ENCODE peak calls at places on chromosomes 2 and 18, in seven cellular contexts. A, L, T, X, G, U and J are unnamed samples.

GRCh38 chr2:24105816-24106215 is 17.3 kb downstream of the PFN4 start:
- DNase-seq in A (no peak), L (no peak), T (no peak), X (no peak), G (no peak), U (no peak), J (no peak)

GRCh38 chr18:50590625-50591024 is 30.7 kb downstream of the MAPK4 start:
- DNase-seq in A (no peak), L (peak), T (no peak), X (no peak), G (no peak), U (no peak), J (no peak)

GRCh38 chr2:207144191-207144795 is 21.5 kb downstream of the KLF7 start:
- DNase-seq in A (no peak), L (no peak), T (no peak), X (no peak), G (no peak), U (peak), J (no peak)

GRCh38 chr2:150081775-150082517 is 405.5 kb downstream of the RND3 start:
- DNase-seq in A (no peak), L (no peak), T (no peak), X (no peak), G (no peak), U (no peak), J (no peak)

GRCh38 chr18:79570266-79571201 is 109.1 kb upstream of the CTDP1 start:
- DNase-seq in A (no peak), L (no peak), T (peak), X (peak), G (no peak), U (no peak), J (no peak)

GRCh38 chr2:108585446-108585845 is 51.2 kb downstream of the LIMS1 start:
- DNase-seq in A (peak), L (no peak), T (no peak), X (no peak), G (no peak), U (no peak), J (no peak)

GRCh38 chr2:239828192-239828972 is 196.8 kb downstream of the NDUFA10 start:
- DNase-seq in A (peak), L (no peak), T (no peak), X (no peak), G (no peak), U (no peak), J (no peak)

GRCh38 chr18:29449424-29449823 is 1272.5 kb upstream of the CDH2 start:
- DNase-seq in A (no peak), L (no peak), T (no peak), X (no peak), G (no peak), U (no peak), J (no peak)

GRCh38 chr2:106990307-106990706 is 104.3 kb upstream of the ST6GAL2 start:
- DNase-seq in A (no peak), L (no peak), T (no peak), X (peak), G (no peak), U (no peak), J (no peak)

GRCh38 chr18:45164551-45164950 is 450.7 kb upstream of the SLC14A2 start:
- DNase-seq in A (no peak), L (no peak), T (no peak), X (peak), G (no peak), U (no peak), J (no peak)

GRCh38 chr2:202072226-202072625 is 829 bp upstream of the KIAA2012 start:
- DNase-seq in A (no peak), L (no peak), T (no peak), X (no peak), G (no peak), U (no peak), J (no peak)

GRCh38 chr2:63060079-63060482 is 9.5 kb downstream of the OTX1 start:
- DNase-seq in A (no peak), L (no peak), T (no peak), X (no peak), G (no peak), U (no peak), J (no peak)

GRCh38 chr2:239671916-239672849 is 271.4 kb upstream of the HDAC4 start:
- DNase-seq in A (peak), L (no peak), T (no peak), X (no peak), G (no peak), U (no peak), J (no peak)

GRCh38 chr2:241692448-241692847 is 5.8 kb upstream of the DTYMK start:
- DNase-seq in A (no peak), L (no peak), T (no peak), X (peak), G (no peak), U (no peak), J (no peak)

GRCh38 chr18:43034683-43035500 is 80.6 kb downstream of the RIT2 start:
- DNase-seq in A (no peak), L (no peak), T (no peak), X (no peak), G (no peak), U (no peak), J (no peak)

GRCh38 chr2:107091163-107091864 is 205.3 kb upstream of the ST6GAL2 start:
- DNase-seq in A (no peak), L (no peak), T (no peak), X (no peak), G (no peak), U (no peak), J (no peak)

GRCh38 chr2:60317029-60317386 is 236.4 kb downstream of the BCL11A start:
- DNase-seq in A (peak), L (no peak), T (no peak), X (no peak), G (no peak), U (no peak), J (no peak)

GRCh38 chr2:224260605-224261004 is 141.3 kb downstream of the FAM124B start:
- DNase-seq in A (no peak), L (no peak), T (no peak), X (peak), G (no peak), U (no peak), J (no peak)

GRCh38 chr2:112887904-112888303 is 23.1 kb upstream of the IL37 start:
- DNase-seq in A (no peak), L (no peak), T (no peak), X (no peak), G (no peak), U (no peak), J (no peak)

GRCh38 chr2:136107238-136108033 is 10.5 kb downstream of the CXCR4 start:
- DNase-seq in A (no peak), L (no peak), T (no peak), X (no peak), G (no peak), U (no peak), J (no peak)

GRCh38 chr18:24176727-24177416 is 38.0 kb downstream of the CABYR start:
- DNase-seq in A (peak), L (no peak), T (peak), X (peak), G (peak), U (peak), J (peak)

GRCh38 chr2:240919786-240920782 is 13.9 kb downstream of the CROCC2 start:
- DNase-seq in A (peak), L (no peak), T (peak), X (no peak), G (peak), U (no peak), J (peak)

GRCh38 chr2:234437642-234438321 is 59.1 kb downstream of the ARL4C start:
- DNase-seq in A (peak), L (no peak), T (no peak), X (no peak), G (no peak), U (no peak), J (no peak)

GRCh38 chr2:47221956-47222355 is 66.8 kb upstream of the STPG4 start:
- DNase-seq in A (no peak), L (no peak), T (no peak), X (no peak), G (no peak), U (no peak), J (no peak)

GRCh38 chr18:5966514-5966913 is 71.2 kb upstream of the TMEM200C start:
- DNase-seq in A (no peak), L (no peak), T (no peak), X (no peak), G (no peak), U (no peak), J (no peak)

GRCh38 chr2:107588960-107589542 is 237.6 kb upstream of the RGPD4 start:
- DNase-seq in A (no peak), L (no peak), T (no peak), X (peak), G (no peak), U (no peak), J (no peak)

GRCh38 chr2:19738707-19739106 is 163.1 kb downstream of the TTC32 start:
- DNase-seq in A (peak), L (no peak), T (no peak), X (peak), G (peak), U (no peak), J (peak)

GRCh38 chr2:239459581-239459980 is 58.8 kb upstream of the HDAC4 start:
- DNase-seq in A (no peak), L (no peak), T (no peak), X (no peak), G (no peak), U (no peak), J (no peak)

GRCh38 chr18:22964116-22964515 is 31.0 kb downstream of the RBBP8 start:
- DNase-seq in A (no peak), L (no peak), T (no peak), X (no peak), G (no peak), U (no peak), J (no peak)

GRCh38 chr18:22946841-22947240 is 13.7 kb downstream of the RBBP8 start:
- DNase-seq in A (no peak), L (no peak), T (no peak), X (peak), G (no peak), U (no peak), J (no peak)

GRCh38 chr2:71609958-71610357 is 156.6 kb downstream of the DYSF start:
- DNase-seq in A (peak), L (no peak), T (no peak), X (peak), G (no peak), U (no peak), J (no peak)

GRCh38 chr2:27308359-27308875 is at the start of gene UCN:
- DNase-seq in A (peak), L (no peak), T (peak), X (peak), G (no peak), U (no peak), J (peak)

GRCh38 chr2:239881561-239882320 is 143.4 kb downstream of the NDUFA10 start:
- DNase-seq in A (peak), L (no peak), T (no peak), X (peak), G (no peak), U (no peak), J (no peak)

GRCh38 chr2:164700390-164700789 is 79.1 kb upstream of the GRB14 start:
- DNase-seq in A (no peak), L (no peak), T (no peak), X (peak), G (no peak), U (no peak), J (no peak)

GRCh38 chr18:46755315-46756171 is 1.3 kb downstream of the ST8SIA5 start:
- DNase-seq in A (no peak), L (no peak), T (no peak), X (no peak), G (no peak), U (no peak), J (no peak)

GRCh38 chr2:12087671-12088380 is 341.4 kb downstream of the LPIN1 start:
- DNase-seq in A (no peak), L (no peak), T (no peak), X (no peak), G (no peak), U (no peak), J (no peak)

GRCh38 chr2:143175435-143175834 is 46.2 kb downstream of the ARHGAP15 start:
- DNase-seq in A (no peak), L (no peak), T (no peak), X (no peak), G (no peak), U (peak), J (no peak)

GRCh38 chr2:204315236-204315662 is 230.0 kb upstream of the PARD3B start:
- DNase-seq in A (peak), L (no peak), T (no peak), X (peak), G (no peak), U (no peak), J (no peak)

GRCh38 chr2:176931588-176932563 is 280.7 kb upstream of the HNRNPA3 start:
- DNase-seq in A (no peak), L (no peak), T (no peak), X (peak), G (no peak), U (peak), J (no peak)

GRCh38 chr2:181224866-181225265 is 232.3 kb upstream of the ITGA4 start:
- DNase-seq in A (no peak), L (no peak), T (no peak), X (no peak), G (no peak), U (peak), J (no peak)